ENCODE peak calls at places on chromosomes 13 and 19, in four cellular contexts. One of them, this sample, is unnamed. For H3K4me1, the result is how much of the 10 kb centered on the place peaks cover.

GRCh38 chr19:49689133-49690072 is at the start of gene ADM5:
- DNase-seq in uterus: no peak
- DNase-seq in heart right ventricle: no peak
- DNase-seq in cardiac muscle cell: peak
- DNase-seq in this sample: peak

GRCh38 chr19:16564842-16565241 is 7.4 kb downstream of the SLC35E1 start:
- DNase-seq in heart right ventricle: no peak
- DNase-seq in cardiac muscle cell: no peak
- DNase-seq in uterus: no peak
- DNase-seq in this sample: no peak

GRCh38 chr19:18520848-18521691 is 800 bp downstream of the ELL start:
- DNase-seq in uterus: peak
- DNase-seq in heart right ventricle: peak
- DNase-seq in cardiac muscle cell: peak
- DNase-seq in this sample: peak

GRCh38 chr19:49496574-49497008 is 357 bp downstream of the RPS11 start:
- DNase-seq in uterus: no peak
- DNase-seq in heart right ventricle: no peak
- DNase-seq in cardiac muscle cell: no peak
- DNase-seq in this sample: no peak

GRCh38 chr13:113151745-113152707 is 6.4 kb upstream of the PROZ start:
- DNase-seq in uterus: peak
- DNase-seq in cardiac muscle cell: peak
- DNase-seq in heart right ventricle: no peak
- DNase-seq in this sample: no peak

GRCh38 chr13:22187329-22187728 is 516.5 kb downstream of the FGF9 start:
- DNase-seq in uterus: no peak
- DNase-seq in heart right ventricle: no peak
- DNase-seq in cardiac muscle cell: no peak
- DNase-seq in this sample: no peak

GRCh38 chr19:30968210-30968609 is 381.0 kb downstream of the TSHZ3 start:
- DNase-seq in uterus: no peak
- DNase-seq in heart right ventricle: no peak
- DNase-seq in cardiac muscle cell: no peak
- DNase-seq in this sample: no peak

GRCh38 chr19:11781295-11782057 is 14.7 kb downstream of the ZNF441 start:
- DNase-seq in uterus: no peak
- DNase-seq in heart right ventricle: no peak
- DNase-seq in cardiac muscle cell: no peak
- DNase-seq in this sample: no peak

GRCh38 chr19:46466536-46467199 is 4.7 kb downstream of the PNMA8A start:
- DNase-seq in heart right ventricle: no peak
- DNase-seq in uterus: peak
- DNase-seq in cardiac muscle cell: peak
- DNase-seq in this sample: no peak

GRCh38 chr13:113599396-113599795 is 14.8 kb downstream of the TFDP1 start:
- DNase-seq in uterus: no peak
- DNase-seq in cardiac muscle cell: no peak
- DNase-seq in heart right ventricle: no peak
- DNase-seq in this sample: no peak

GRCh38 chr13:113904411-113904810 is 40.5 kb upstream of the GAS6 start:
- DNase-seq in cardiac muscle cell: peak
- DNase-seq in uterus: peak
- DNase-seq in heart right ventricle: peak
- DNase-seq in this sample: peak

GRCh38 chr19:53864308-53864836 is 3.3 kb upstream of the MYADM start:
- DNase-seq in heart right ventricle: no peak
- DNase-seq in uterus: no peak
- DNase-seq in cardiac muscle cell: no peak
- DNase-seq in this sample: no peak

GRCh38 chr19:33054623-33055022 is 10.1 kb downstream of the RHPN2 start:
- DNase-seq in uterus: no peak
- DNase-seq in heart right ventricle: no peak
- DNase-seq in cardiac muscle cell: no peak
- DNase-seq in this sample: no peak

GRCh38 chr19:49985926-49986325 is 25.0 kb upstream of the SIGLEC11 start:
- DNase-seq in cardiac muscle cell: no peak
- DNase-seq in heart right ventricle: no peak
- DNase-seq in uterus: no peak
- DNase-seq in this sample: no peak

GRCh38 chr19:32581704-32582164 is 744 bp downstream of the PDCD5 start:
- DNase-seq in cardiac muscle cell: peak
- DNase-seq in heart right ventricle: no peak
- DNase-seq in uterus: no peak
- DNase-seq in this sample: no peak

GRCh38 chr13:61144834-61145593 is 270.6 kb downstream of the PCDH20 start:
- DNase-seq in cardiac muscle cell: no peak
- DNase-seq in heart right ventricle: no peak
- DNase-seq in uterus: no peak
- DNase-seq in this sample: no peak

GRCh38 chr13:47656651-47657050 is 344.4 kb downstream of the SUCLA2 start:
- DNase-seq in uterus: no peak
- DNase-seq in heart right ventricle: no peak
- DNase-seq in cardiac muscle cell: no peak
- DNase-seq in this sample: no peak

GRCh38 chr19:17996826-17997316 is 11.1 kb upstream of the ARRDC2 start:
- DNase-seq in heart right ventricle: peak
- DNase-seq in cardiac muscle cell: peak
- DNase-seq in uterus: peak
- DNase-seq in this sample: peak

GRCh38 chr13:67125681-67126080 is 104.5 kb downstream of the PCDH9 start:
- DNase-seq in cardiac muscle cell: no peak
- DNase-seq in heart right ventricle: no peak
- DNase-seq in uterus: no peak
- DNase-seq in this sample: no peak

GRCh38 chr13:67131393-67131792 is 98.7 kb downstream of the PCDH9 start:
- DNase-seq in uterus: no peak
- DNase-seq in cardiac muscle cell: no peak
- DNase-seq in heart right ventricle: no peak
- DNase-seq in this sample: no peak

GRCh38 chr13:67123165-67123564 is 107.0 kb downstream of the PCDH9 start:
- DNase-seq in cardiac muscle cell: no peak
- DNase-seq in uterus: no peak
- DNase-seq in heart right ventricle: no peak
- DNase-seq in this sample: no peak

GRCh38 chr13:67130444-67130843 is 99.7 kb downstream of the PCDH9 start:
- DNase-seq in cardiac muscle cell: no peak
- DNase-seq in uterus: no peak
- DNase-seq in heart right ventricle: no peak
- DNase-seq in this sample: no peak

GRCh38 chr13:67128148-67128547 is 102.0 kb downstream of the PCDH9 start:
- DNase-seq in uterus: no peak
- DNase-seq in heart right ventricle: no peak
- DNase-seq in cardiac muscle cell: no peak
- DNase-seq in this sample: no peak
- H3K4me1 ChIP-seq in uterus: under half
- H3K4me1 ChIP-seq in heart right ventricle: under half
- H3K4me1 ChIP-seq in cardiac muscle cell: under half
- H3K4me1 ChIP-seq in this sample: under half

GRCh38 chr19:22545751-22546150 is 88.4 kb upstream of the ZNF492 start:
- DNase-seq in heart right ventricle: peak
- DNase-seq in cardiac muscle cell: peak
- DNase-seq in uterus: peak
- DNase-seq in this sample: peak
- TF ChIP-seq CTCF in heart right ventricle: peak
- TF ChIP-seq CTCF in cardiac muscle cell: no peak
- TF ChIP-seq CTCF in uterus: peak
- TF ChIP-seq CTCF in this sample: peak

GRCh38 chr13:44305216-44305615 is 68.4 kb upstream of the SERP2 start:
- DNase-seq in heart right ventricle: no peak
- DNase-seq in cardiac muscle cell: no peak
- DNase-seq in uterus: no peak
- DNase-seq in this sample: no peak
- H3K4me1 ChIP-seq in heart right ventricle: half or more
- H3K4me1 ChIP-seq in cardiac muscle cell: under half
- H3K4me1 ChIP-seq in uterus: under half
- H3K4me1 ChIP-seq in this sample: under half

GRCh38 chr19:3524075-3524842 is 14.7 kb upstream of the TEKTIP1 start:
- DNase-seq in cardiac muscle cell: no peak
- DNase-seq in uterus: no peak
- DNase-seq in heart right ventricle: no peak
- DNase-seq in this sample: no peak

GRCh38 chr19:3523361-3524074 is 15.5 kb upstream of the TEKTIP1 start:
- DNase-seq in cardiac muscle cell: no peak
- DNase-seq in heart right ventricle: no peak
- DNase-seq in uterus: no peak
- DNase-seq in this sample: no peak

GRCh38 chr19:3520166-3521103 is 14.3 kb downstream of the FZR1 start:
- DNase-seq in uterus: no peak
- DNase-seq in cardiac muscle cell: no peak
- DNase-seq in heart right ventricle: no peak
- DNase-seq in this sample: no peak

GRCh38 chr19:3521104-3521445 is 15.0 kb downstream of the FZR1 start:
- DNase-seq in heart right ventricle: no peak
- DNase-seq in cardiac muscle cell: no peak
- DNase-seq in uterus: no peak
- DNase-seq in this sample: no peak

DNA sequence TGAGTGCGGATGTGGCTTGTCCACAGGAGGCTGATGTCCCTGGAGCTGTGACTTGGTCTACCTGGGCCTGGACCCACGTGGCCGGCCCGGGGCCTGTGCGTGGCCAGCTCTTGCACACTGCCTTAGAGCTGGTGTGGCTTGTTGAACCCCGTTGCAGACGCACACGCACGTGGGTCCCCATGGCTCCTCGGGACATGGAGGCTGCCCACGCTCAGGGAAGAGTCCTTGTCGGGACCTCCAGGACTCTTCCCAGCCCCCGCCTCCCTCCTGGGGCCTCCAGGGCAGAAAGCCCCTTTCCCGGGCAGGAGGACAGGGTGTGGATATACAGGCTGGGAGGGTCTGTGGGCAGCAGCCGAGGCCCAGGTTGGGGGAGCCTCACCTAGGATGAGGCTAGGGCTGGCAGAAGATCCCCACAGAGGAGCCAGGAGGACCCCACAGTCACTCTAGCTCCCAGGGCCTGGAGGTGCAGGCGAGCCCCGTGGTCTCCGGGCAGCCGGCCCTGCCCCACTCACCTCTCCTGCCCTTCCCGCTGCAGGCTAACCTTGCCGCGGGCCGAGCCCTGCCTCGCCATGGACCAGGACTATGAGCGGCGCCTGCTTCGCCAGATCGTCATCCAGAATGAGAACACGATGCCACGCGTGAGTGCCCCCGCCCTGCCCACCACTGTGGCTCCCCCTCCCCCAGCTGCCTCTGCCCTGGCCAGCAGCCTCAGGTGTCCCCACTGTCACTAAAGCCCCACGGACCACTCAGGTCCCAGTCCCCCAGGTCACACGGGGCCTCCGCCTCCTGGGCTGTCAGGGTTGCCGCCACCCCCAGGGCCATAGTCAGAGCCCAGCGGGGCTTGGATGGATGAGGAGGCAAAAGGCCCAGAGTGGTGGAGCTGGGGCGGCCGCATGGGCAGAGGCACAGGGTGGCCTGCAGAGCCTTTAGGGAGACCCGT is 16.3 kb upstream of the TEKTIP1 start:
- DNase-seq in cardiac muscle cell: no peak
- DNase-seq in heart right ventricle: no peak
- DNase-seq in uterus: no peak
- DNase-seq in this sample: no peak
- TF ChIP-seq CTCF in cardiac muscle cell: no peak
- TF ChIP-seq CTCF in heart right ventricle: no peak
- TF ChIP-seq CTCF in uterus: no peak
- TF ChIP-seq CTCF in this sample: no peak

GRCh38 chr19:48329167-48329891 is 4.0 kb downstream of the EMP3 start:
- DNase-seq in uterus: no peak
- DNase-seq in cardiac muscle cell: no peak
- DNase-seq in heart right ventricle: no peak
- DNase-seq in this sample: no peak
- H3K4me1 ChIP-seq in uterus: under half
- H3K4me1 ChIP-seq in cardiac muscle cell: under half
- H3K4me1 ChIP-seq in heart right ventricle: under half
- H3K4me1 ChIP-seq in this sample: under half

DNA sequence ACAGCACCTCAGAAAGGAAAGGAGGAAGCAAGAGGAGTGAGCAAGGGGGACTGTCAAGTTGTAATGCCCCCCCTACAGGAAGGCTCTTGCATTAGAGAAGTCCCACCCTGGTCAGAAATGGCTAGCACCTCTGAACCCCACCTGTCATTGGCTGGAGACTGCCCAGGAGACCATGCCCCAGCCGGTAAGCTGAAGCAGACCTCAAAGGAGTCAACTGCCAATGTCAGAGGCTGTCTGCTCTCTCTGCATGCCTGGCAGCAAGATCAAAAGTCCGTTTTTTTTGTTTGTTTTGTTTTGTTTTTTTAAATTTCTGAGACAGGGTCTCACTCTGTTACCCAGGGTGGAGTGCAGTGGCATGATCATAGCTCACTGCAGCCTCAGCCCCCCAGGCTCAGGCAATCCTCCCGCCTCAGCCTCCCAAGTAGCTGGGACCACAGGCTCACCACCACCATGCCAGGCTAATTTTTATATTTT is 8.1 kb upstream of the BCL3 start:
- DNase-seq in cardiac muscle cell: no peak
- DNase-seq in uterus: no peak
- DNase-seq in heart right ventricle: no peak
- DNase-seq in this sample: peak
- TF ChIP-seq CTCF in cardiac muscle cell: no peak
- TF ChIP-seq CTCF in uterus: no peak
- TF ChIP-seq CTCF in heart right ventricle: no peak
- TF ChIP-seq CTCF in this sample: no peak

GRCh38 chr19:40278361-40279045 is 6.6 kb downstream of the AKT2 start:
- DNase-seq in uterus: no peak
- DNase-seq in cardiac muscle cell: no peak
- DNase-seq in heart right ventricle: no peak
- DNase-seq in this sample: peak

GRCh38 chr19:40279120-40279551 is 6.0 kb downstream of the AKT2 start:
- DNase-seq in cardiac muscle cell: peak
- DNase-seq in heart right ventricle: peak
- DNase-seq in uterus: peak
- DNase-seq in this sample: peak

GRCh38 chr19:40279761-40280607 is 5.2 kb downstream of the AKT2 start:
- DNase-seq in cardiac muscle cell: no peak
- DNase-seq in uterus: no peak
- DNase-seq in heart right ventricle: no peak
- DNase-seq in this sample: peak

GRCh38 chr19:40274585-40275544 is 10.3 kb downstream of the AKT2 start:
- DNase-seq in cardiac muscle cell: no peak
- DNase-seq in heart right ventricle: no peak
- DNase-seq in uterus: no peak
- DNase-seq in this sample: peak

GRCh38 chr19:40277356-40277755 is 7.8 kb downstream of the AKT2 start:
- DNase-seq in cardiac muscle cell: no peak
- DNase-seq in uterus: no peak
- DNase-seq in heart right ventricle: no peak
- DNase-seq in this sample: no peak
- H3K4me1 ChIP-seq in cardiac muscle cell: under half
- H3K4me1 ChIP-seq in uterus: under half
- H3K4me1 ChIP-seq in heart right ventricle: half or more
- H3K4me1 ChIP-seq in this sample: half or more

DNA sequence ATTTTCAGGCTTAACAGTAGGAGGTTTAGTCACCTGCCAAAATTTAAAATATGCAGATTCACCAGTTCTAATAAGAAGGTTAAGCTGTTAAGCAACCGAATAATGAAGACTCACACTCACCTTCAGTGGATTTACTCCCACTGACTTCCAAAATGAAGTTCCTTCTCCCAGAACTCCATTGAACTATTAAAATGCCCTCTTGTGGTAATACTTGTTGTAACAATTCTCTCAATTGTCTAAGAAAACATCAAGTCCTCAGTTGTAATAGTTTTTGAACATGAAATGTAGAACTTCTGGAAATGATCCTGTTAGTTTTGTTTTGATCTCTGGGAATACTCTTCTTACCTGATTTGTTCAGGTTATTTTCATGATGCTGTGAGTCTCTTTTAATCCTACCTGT is 522.0 kb upstream of the ATXN8OS start:
- DNase-seq in cardiac muscle cell: no peak
- DNase-seq in heart right ventricle: no peak
- DNase-seq in uterus: no peak
- DNase-seq in this sample: no peak
- TF ChIP-seq CTCF in cardiac muscle cell: no peak
- TF ChIP-seq CTCF in heart right ventricle: no peak
- TF ChIP-seq CTCF in uterus: no peak
- TF ChIP-seq CTCF in this sample: no peak

This sample was measured in thyroid gland.